ENCODE peak calls at places on chromosome 1, in six cellular contexts. S is naive thymus-derived CD4-positive, alpha-beta T cell; Z is heart right ventricle; A is Karpas-422; R is tibial artery; M is GM23338. I is an unnamed sample.
A peak's percentile ranks its signal among the peaks of the same experiment; 100 is the strongest.

GRCh38 chr1:220824031-220824989 is 37.6 kb downstream of the MTARC1 start:
- DNase-seq in R (no peak), A (no peak), S (no peak), Z (no peak), M (peak; percentile 20), I (no peak)

GRCh38 chr1:211336161-211336560 is 9.5 kb downstream of the TRAF5 start:
- DNase-seq in S (no peak), R (no peak), Z (no peak), A (no peak), M (no peak), I (no peak)

GRCh38 chr1:206472454-206472853 is 2.2 kb downstream of the IKBKE start:
- DNase-seq in A (no peak), Z (no peak), S (no peak), R (no peak), M (peak; percentile 51), I (no peak)

GRCh38 chr1:22359427-22359826 is 92.2 kb upstream of the ZBTB40 start:
- DNase-seq in A (no peak), M (no peak), R (no peak), S (no peak), Z (no peak), I (no peak)

GRCh38 chr1:11617741-11618140 is 36.5 kb downstream of the FBXO2 start:
- DNase-seq in S (no peak), A (no peak), R (no peak), Z (no peak), M (no peak), I (no peak)

GRCh38 chr1:171801395-171801990 is 20.0 kb downstream of the METTL13 start:
- DNase-seq in S (no peak), R (no peak), A (peak; percentile 64), Z (no peak), M (peak; percentile 91), I (peak; percentile 51)

GRCh38 chr1:53620620-53620957 is 118.4 kb downstream of the GLIS1 start:
- DNase-seq in R (no peak), A (no peak), Z (no peak), M (no peak), S (no peak), I (no peak)

GRCh38 chr1:225963735-225964530 is 22.9 kb upstream of the LEFTY2 start:
- DNase-seq in R (peak; percentile 27), Z (no peak), M (no peak), A (no peak), S (no peak), I (no peak)

GRCh38 chr1:15956150-15956549 is 19.8 kb downstream of the ZBTB17 start:
- DNase-seq in S (no peak), R (no peak), Z (no peak), M (no peak), A (no peak), I (no peak)

GRCh38 chr1:169949139-169949538 is 55.4 kb upstream of the SCYL3 start:
- DNase-seq in R (no peak), A (no peak), M (no peak), S (no peak), Z (no peak), I (no peak)

GRCh38 chr1:181114574-181115366 is 26.3 kb downstream of the IER5 start:
- DNase-seq in A (no peak), S (no peak), Z (no peak), R (no peak), M (no peak), I (no peak)

GRCh38 chr1:165645654-165646366 is 14.8 kb downstream of the MGST3 start:
- DNase-seq in M (no peak), R (no peak), A (no peak), S (no peak), Z (no peak), I (no peak)

GRCh38 chr1:205271745-205272144 is 44.0 kb downstream of the TMCC2 start:
- DNase-seq in S (no peak), M (no peak), Z (no peak), A (no peak), R (no peak), I (no peak)

GRCh38 chr1:52970149-52970548 is 43.1 kb downstream of the SCP2 start:
- DNase-seq in A (peak; percentile 54), S (no peak), Z (no peak), M (peak; percentile 64), R (no peak), I (no peak)

GRCh38 chr1:150881331-150882070 is 5.1 kb upstream of the ARNT start:
- DNase-seq in A (no peak), M (no peak), R (no peak), S (no peak), Z (no peak), I (no peak)

GRCh38 chr1:197614916-197615692 is 160.2 kb downstream of the DENND1B start:
- DNase-seq in A (peak; percentile 66), S (no peak), M (peak; percentile 66), R (no peak), Z (no peak), I (peak; percentile 59)

GRCh38 chr1:12369258-12369657 is 139.4 kb downstream of the VPS13D start:
- DNase-seq in R (no peak), Z (no peak), S (no peak), A (no peak), M (no peak), I (peak; percentile 53)

GRCh38 chr1:161215079-161215478 is at the start of gene FCER1G:
- DNase-seq in M (no peak), R (peak; percentile 79), Z (no peak), A (no peak), S (no peak), I (no peak)

GRCh38 chr1:235917267-235917811 is 50.6 kb upstream of the LYST start:
- DNase-seq in A (no peak), S (peak; percentile 67), Z (peak; percentile 78), M (no peak), R (peak; percentile 94), I (no peak)

GRCh38 chr1:21355956-21356355 is 65.7 kb upstream of the ECE1 start:
- DNase-seq in S (no peak), R (no peak), A (no peak), M (no peak), Z (no peak), I (no peak)

GRCh38 chr1:15727424-15727823 is 8.6 kb upstream of the SLC25A34 start:
- DNase-seq in R (no peak), S (no peak), M (no peak), Z (no peak), A (no peak), I (no peak)

GRCh38 chr1:15153184-15153841 is at the start of gene TMEM51:
- DNase-seq in M (peak; percentile 91), S (no peak), Z (peak; percentile 56), R (peak; percentile 73), A (no peak), I (peak; percentile 89)

GRCh38 chr1:58062635-58063034 is 483.9 kb downstream of the OMA1 start:
- DNase-seq in Z (no peak), A (no peak), M (no peak), S (no peak), R (no peak), I (no peak)

GRCh38 chr1:40796939-40797667 is 13.5 kb downstream of the KCNQ4 start:
- DNase-seq in Z (peak; percentile 59), R (peak; percentile 95), M (no peak), A (peak; percentile 69), S (no peak), I (no peak)

GRCh38 chr1:3602375-3602774 is 8.9 kb downstream of the MEGF6 start:
- DNase-seq in M (no peak), A (no peak), Z (no peak), R (no peak), S (no peak), I (no peak)

GRCh38 chr1:181062800-181063428 is 25.6 kb upstream of the IER5 start:
- DNase-seq in M (no peak), A (peak; percentile 59), R (no peak), S (no peak), Z (no peak), I (no peak)

GRCh38 chr1:183228650-183229220 is 42.7 kb downstream of the LAMC2 start:
- DNase-seq in M (no peak), A (no peak), R (no peak), S (no peak), Z (no peak), I (no peak)

GRCh38 chr1:164712131-164713031 is 153.4 kb downstream of the PBX1 start:
- DNase-seq in S (no peak), M (no peak), R (peak; percentile 68), Z (peak; percentile 54), A (no peak), I (no peak)

GRCh38 chr1:109659997-109660755 is 4.3 kb downstream of the GSTM4 start:
- DNase-seq in R (peak; percentile 53), M (no peak), A (peak; percentile 41), Z (no peak), S (no peak), I (no peak)

GRCh38 chr1:15610167-15610566 is 7.1 kb upstream of the DDI2 start:
- DNase-seq in Z (no peak), M (no peak), R (no peak), S (no peak), A (no peak), I (no peak)

DNA sequence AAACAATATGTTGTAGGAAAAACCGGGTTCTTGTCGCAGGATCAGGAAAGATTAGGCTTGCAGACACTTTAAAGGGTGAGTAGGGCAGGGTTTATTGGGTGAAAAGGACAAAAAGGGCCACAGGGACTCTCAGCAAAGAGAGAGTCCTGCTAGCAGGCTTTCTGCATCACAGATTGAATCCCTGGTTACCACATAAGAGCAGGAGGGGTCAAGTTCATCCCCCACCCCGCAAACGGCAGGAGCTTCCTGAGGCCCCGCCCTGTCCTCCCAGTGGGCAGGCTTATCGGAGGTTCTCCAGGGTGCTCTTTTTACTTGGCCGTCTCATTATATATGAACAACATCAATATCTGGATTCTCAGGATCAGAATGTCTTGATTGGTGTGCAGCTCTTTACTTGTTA is 47.7 kb downstream of the SYCP1 start:
- DNase-seq in Z (no peak), R (no peak), A (no peak), M (peak; percentile 66), S (no peak), I (peak; percentile 19)
- H3K4me3 ChIP-seq in Z (no peak overlapping the region), R (peak overlapping the region; percentile 34), A (no peak overlapping the region), M (peak overlapping the region; percentile 48), S (no peak overlapping the region), I (no peak overlapping the region)

GRCh38 chr1:218164111-218164929 is 120.8 kb upstream of the RRP15 start:
- DNase-seq in A (peak; percentile 67), M (peak; percentile 92), S (no peak), R (no peak), Z (peak; percentile 35), I (peak; percentile 80)
- H3K4me3 ChIP-seq in A (peak overlapping the region; percentile 64), M (peak overlapping the region; percentile 78), S (peak overlapping the region; percentile 42), R (peak overlapping the region; percentile 56), Z (peak overlapping the region; percentile 56), I (peak overlapping the region; percentile 49)

DNA sequence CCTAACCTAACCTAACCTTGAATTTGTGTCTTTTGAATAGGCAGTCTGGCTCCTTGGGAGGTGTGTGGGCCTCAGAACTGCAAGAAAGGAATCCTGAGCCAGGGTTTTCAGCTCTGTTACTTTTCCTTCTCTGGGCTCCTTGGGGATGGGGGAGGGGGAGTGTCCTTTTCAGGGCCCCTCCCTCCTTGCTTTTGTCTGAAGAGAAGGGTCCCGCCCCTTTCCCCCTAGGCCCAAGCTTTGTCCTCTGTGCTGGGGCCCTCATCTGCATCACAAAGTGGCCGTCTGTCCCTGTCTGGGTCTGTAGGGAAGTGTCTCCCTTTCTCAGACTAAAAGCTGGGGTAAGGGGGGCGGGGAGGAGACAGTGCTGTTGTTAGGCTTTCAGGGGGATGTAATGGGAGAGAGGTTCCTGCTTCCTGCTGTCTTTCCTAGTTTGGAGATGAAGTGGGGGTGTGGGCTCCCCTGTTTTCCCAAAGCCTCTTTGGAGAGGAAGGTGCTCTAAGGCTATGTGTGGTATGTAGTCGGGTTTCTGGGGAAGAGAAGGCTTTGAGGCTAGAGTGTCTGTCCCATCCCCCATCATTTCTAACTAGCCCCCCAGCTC is 3.1 kb downstream of the AGO1 start:
- DNase-seq in M (peak; percentile 99), A (peak; percentile 50), R (no peak), S (no peak), Z (no peak), I (peak; percentile 96)
- H3K4me3 ChIP-seq in M (peak overlapping the region; percentile 98), A (peak overlapping the region; percentile 13), R (no peak overlapping the region), S (no peak overlapping the region), Z (no peak overlapping the region), I (peak overlapping the region; percentile 16)

GRCh38 chr1:23555949-23556640 is 3.2 kb downstream of the ID3 start:
- DNase-seq in A (peak; percentile 61), M (peak; percentile 97), Z (no peak), R (peak; percentile 80), S (no peak), I (peak; percentile 65)
- H3K4me3 ChIP-seq in A (no peak overlapping the region), M (peak overlapping the region; percentile 87), Z (peak overlapping the region; percentile 90), R (peak overlapping the region; percentile 96), S (peak overlapping the region; percentile 94), I (peak overlapping the region; percentile 93)

I was measured in HAP-1.